ENCODE peak calls at places on chromosomes 16 and 17, in seven cellular contexts. Q is cardiac fibroblast, U is GM06990, Z is MCF 10A, W is GM13976, O is AG09319, J is GM13977. H is an unnamed sample.

GRCh38 chr17:49214665-49215360 is 4.3 kb downstream of the ABI3 start:
- DNase-seq in Q (no peak), U (no peak), Z (peak), W (no peak), O (no peak), J (peak), H (no peak)

GRCh38 chr17:13561606-13562270 is 40.0 kb downstream of the HS3ST3A1 start:
- DNase-seq in Q (no peak), U (no peak), Z (no peak), W (no peak), O (peak), J (no peak), H (no peak)

GRCh38 chr16:19980866-19981265 is 92.8 kb downstream of the GPR139 start:
- DNase-seq in Q (peak), U (no peak), Z (peak), W (no peak), O (no peak), J (peak), H (no peak)

GRCh38 chr17:46831573-46832305 is 13.2 kb upstream of the WNT3 start:
- DNase-seq in Q (no peak), U (no peak), Z (no peak), W (no peak), O (no peak), J (no peak), H (no peak)

GRCh38 chr17:10292057-10292931 is 80.5 kb downstream of the MYH13 start:
- DNase-seq in Q (peak), U (no peak), Z (peak), W (peak), O (no peak), J (peak), H (no peak)

GRCh38 chr16:75459691-75460090 is 4.8 kb downstream of the TMEM170A start:
- DNase-seq in Q (no peak), U (no peak), Z (no peak), W (no peak), O (no peak), J (no peak), H (no peak)

GRCh38 chr16:88505405-88506082 is 52.5 kb downstream of the ZFPM1 start:
- DNase-seq in Q (peak), U (peak), Z (peak), W (peak), O (no peak), J (peak), H (no peak)

GRCh38 chr17:29565643-29566472 is 979 bp downstream of the ABHD15 start:
- DNase-seq in Q (no peak), U (peak), Z (no peak), W (peak), O (no peak), J (peak), H (peak)

GRCh38 chr16:15524966-15525365 is 90.6 kb downstream of the BMERB1 start:
- DNase-seq in Q (no peak), U (no peak), Z (no peak), W (no peak), O (no peak), J (no peak), H (no peak)

GRCh38 chr16:66590322-66590721 is 11.1 kb downstream of the CMTM2 start:
- DNase-seq in Q (no peak), U (no peak), Z (no peak), W (peak), O (no peak), J (peak), H (peak)

GRCh38 chr17:81471804-81472456 is 40.7 kb downstream of the ACTG1 start:
- DNase-seq in Q (peak), U (no peak), Z (no peak), W (no peak), O (peak), J (no peak), H (peak)

GRCh38 chr17:34313164-34313563 is 6.1 kb upstream of the CCL8 start:
- DNase-seq in Q (peak), U (no peak), Z (no peak), W (no peak), O (no peak), J (no peak), H (no peak)

GRCh38 chr17:32519769-32520701 is 33.2 kb downstream of the CDK5R1 start:
- DNase-seq in Q (peak), U (peak), Z (no peak), W (peak), O (no peak), J (peak), H (no peak)

GRCh38 chr17:57750109-57750845 is 5.2 kb upstream of the CCDC182 start:
- DNase-seq in Q (no peak), U (no peak), Z (no peak), W (no peak), O (no peak), J (no peak), H (no peak)

GRCh38 chr17:52064791-52065211 is 93.7 kb downstream of the CA10 start:
- DNase-seq in Q (peak), U (no peak), Z (no peak), W (no peak), O (no peak), J (no peak), H (no peak)

GRCh38 chr17:29219378-29220047 is 27.1 kb upstream of the CRYBA1 start:
- DNase-seq in Q (peak), U (no peak), Z (peak), W (peak), O (peak), J (peak), H (peak)

GRCh38 chr16:81951564-81951963 is 59.7 kb downstream of the SDR42E1 start:
- DNase-seq in Q (no peak), U (no peak), Z (no peak), W (no peak), O (no peak), J (no peak), H (no peak)

DNA sequence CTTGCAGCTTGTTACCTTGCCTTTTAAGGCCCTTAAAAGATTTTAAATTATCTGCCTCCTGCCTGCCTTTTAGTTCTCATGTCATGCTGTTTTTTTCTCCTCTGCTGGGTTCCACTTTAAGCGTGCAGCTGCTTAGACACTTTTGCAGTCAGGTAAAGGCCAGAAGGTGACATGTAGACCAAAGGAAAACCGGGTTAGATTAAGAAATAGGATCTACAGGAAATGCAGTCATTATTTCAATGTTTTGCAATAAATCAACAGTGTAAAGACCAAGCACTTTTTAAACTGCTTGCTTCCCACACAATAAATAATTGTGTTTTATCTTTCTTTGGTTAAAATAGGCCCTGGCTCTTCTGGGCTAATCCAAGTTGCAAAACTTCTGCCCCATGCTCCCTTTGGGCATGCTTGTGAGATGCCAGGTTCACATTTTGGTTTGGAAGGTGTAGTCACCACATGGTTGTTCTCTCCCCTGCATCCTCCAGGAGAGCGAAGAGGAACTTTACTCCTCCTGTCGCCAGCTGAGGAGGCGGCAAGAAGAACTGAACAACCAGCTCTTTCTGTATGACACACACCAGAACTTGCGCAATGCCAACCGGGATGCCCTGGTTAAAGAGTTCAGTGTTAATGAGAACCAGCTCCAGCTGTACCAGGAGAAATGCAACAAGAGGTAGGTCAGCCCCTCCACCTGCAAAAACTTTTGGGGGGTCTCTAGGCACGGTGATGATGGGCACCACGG is 54.9 kb downstream of the SDR42E1 start:
- DNase-seq in Q (peak), U (no peak), Z (peak), W (no peak), O (peak), J (no peak), H (no peak)
- TF ChIP-seq CTCF in Q (no peak), U (no peak), Z (no peak), W (no peak), O (no peak), J (no peak), H (no peak)

GRCh38 chr16:1184156-1184868 is 31.4 kb downstream of the CACNA1H start:
- DNase-seq in Q (no peak), U (no peak), Z (no peak), W (no peak), O (no peak), J (no peak), H (no peak)
- TF ChIP-seq CTCF in Q (no peak), U (no peak), Z (no peak), W (no peak), O (no peak), J (no peak), H (no peak)

GRCh38 chr16:57720142-57720575 is 15.4 kb upstream of the KATNB1 start:
- DNase-seq in Q (peak), U (no peak), Z (peak), W (peak), O (peak), J (peak), H (peak)
- TF ChIP-seq CTCF in Q (peak), U (peak), Z (peak), W (peak), O (peak), J (peak), H (peak)

GRCh38 chr17:43543771-43544575 is 2.2 kb downstream of the ETV4 start:
- DNase-seq in Q (no peak), U (no peak), Z (no peak), W (no peak), O (no peak), J (no peak), H (no peak)
- TF ChIP-seq CTCF in Q (no peak), U (no peak), Z (no peak), W (no peak), O (no peak), J (no peak), H (no peak)

H was measured in MM.1S.